ENCODE peak calls at places on chromosomes 5 and 9, in ten cellular contexts. One of them, this sample, is unnamed.

GRCh38 chr5:123012321-123012720 is 24.2 kb downstream of the PPIC start:
- DNase-seq in type B pancreatic cell: no peak
- DNase-seq in foreskin fibroblast: peak
- DNase-seq in stimulated activated CD8-positive, alpha-beta memory T cell treated with anti-CD3 and anti-CD28 coated beads, Interleukin-7, amount 100 ng/mL, for 1 hour: no peak
- DNase-seq in A549: no peak
- DNase-seq in stimulated activated naive CD8-positive, alpha-beta T cell treated with anti-CD3 and anti-CD28 coated beads, Interleukin-15, amount 100 ng/mL, for 72 hours: no peak
- DNase-seq in AML-193: no peak
- DNase-seq in naive thymus-derived CD4-positive, alpha-beta T cell: no peak
- DNase-seq in tibial artery: no peak
- DNase-seq in uterus: no peak
- DNase-seq in this sample: no peak

GRCh38 chr5:169577966-169578365 is 5.6 kb upstream of the SPDL1 start:
- DNase-seq in A549: peak
- DNase-seq in naive thymus-derived CD4-positive, alpha-beta T cell: no peak
- DNase-seq in stimulated activated CD8-positive, alpha-beta memory T cell treated with anti-CD3 and anti-CD28 coated beads, Interleukin-7, amount 100 ng/mL, for 1 hour: no peak
- DNase-seq in foreskin fibroblast: no peak
- DNase-seq in AML-193: no peak
- DNase-seq in stimulated activated naive CD8-positive, alpha-beta T cell treated with anti-CD3 and anti-CD28 coated beads, Interleukin-15, amount 100 ng/mL, for 72 hours: no peak
- DNase-seq in uterus: no peak
- DNase-seq in tibial artery: no peak
- DNase-seq in type B pancreatic cell: no peak
- DNase-seq in this sample: no peak

GRCh38 chr9:9362332-9362731 is 1250.5 kb downstream of the PTPRD start:
- DNase-seq in A549: no peak
- DNase-seq in type B pancreatic cell: no peak
- DNase-seq in tibial artery: no peak
- DNase-seq in stimulated activated CD8-positive, alpha-beta memory T cell treated with anti-CD3 and anti-CD28 coated beads, Interleukin-7, amount 100 ng/mL, for 1 hour: no peak
- DNase-seq in naive thymus-derived CD4-positive, alpha-beta T cell: no peak
- DNase-seq in foreskin fibroblast: no peak
- DNase-seq in uterus: no peak
- DNase-seq in AML-193: no peak
- DNase-seq in stimulated activated naive CD8-positive, alpha-beta T cell treated with anti-CD3 and anti-CD28 coated beads, Interleukin-15, amount 100 ng/mL, for 72 hours: no peak
- DNase-seq in this sample: no peak

GRCh38 chr9:133170716-133171115 is 7.0 kb upstream of the GBGT1 start:
- DNase-seq in stimulated activated naive CD8-positive, alpha-beta T cell treated with anti-CD3 and anti-CD28 coated beads, Interleukin-15, amount 100 ng/mL, for 72 hours: no peak
- DNase-seq in stimulated activated CD8-positive, alpha-beta memory T cell treated with anti-CD3 and anti-CD28 coated beads, Interleukin-7, amount 100 ng/mL, for 1 hour: no peak
- DNase-seq in uterus: no peak
- DNase-seq in foreskin fibroblast: no peak
- DNase-seq in AML-193: no peak
- DNase-seq in tibial artery: no peak
- DNase-seq in naive thymus-derived CD4-positive, alpha-beta T cell: no peak
- DNase-seq in type B pancreatic cell: no peak
- DNase-seq in A549: no peak
- DNase-seq in this sample: no peak

GRCh38 chr5:119112151-119112550 is 41.3 kb downstream of the DMXL1 start:
- DNase-seq in type B pancreatic cell: no peak
- DNase-seq in uterus: no peak
- DNase-seq in tibial artery: no peak
- DNase-seq in stimulated activated CD8-positive, alpha-beta memory T cell treated with anti-CD3 and anti-CD28 coated beads, Interleukin-7, amount 100 ng/mL, for 1 hour: no peak
- DNase-seq in foreskin fibroblast: no peak
- DNase-seq in naive thymus-derived CD4-positive, alpha-beta T cell: no peak
- DNase-seq in AML-193: no peak
- DNase-seq in stimulated activated naive CD8-positive, alpha-beta T cell treated with anti-CD3 and anti-CD28 coated beads, Interleukin-15, amount 100 ng/mL, for 72 hours: no peak
- DNase-seq in A549: no peak
- DNase-seq in this sample: no peak

GRCh38 chr5:1167728-1168709 is 33.4 kb upstream of the SLC6A19 start:
- DNase-seq in A549: peak
- DNase-seq in stimulated activated naive CD8-positive, alpha-beta T cell treated with anti-CD3 and anti-CD28 coated beads, Interleukin-15, amount 100 ng/mL, for 72 hours: peak
- DNase-seq in stimulated activated CD8-positive, alpha-beta memory T cell treated with anti-CD3 and anti-CD28 coated beads, Interleukin-7, amount 100 ng/mL, for 1 hour: peak
- DNase-seq in type B pancreatic cell: no peak
- DNase-seq in foreskin fibroblast: peak
- DNase-seq in naive thymus-derived CD4-positive, alpha-beta T cell: peak
- DNase-seq in tibial artery: no peak
- DNase-seq in uterus: peak
- DNase-seq in AML-193: peak
- DNase-seq in this sample: no peak

GRCh38 chr9:84315278-84315877 is 25.2 kb downstream of the SLC28A3 start:
- DNase-seq in uterus: peak
- DNase-seq in naive thymus-derived CD4-positive, alpha-beta T cell: peak
- DNase-seq in tibial artery: no peak
- DNase-seq in AML-193: peak
- DNase-seq in stimulated activated naive CD8-positive, alpha-beta T cell treated with anti-CD3 and anti-CD28 coated beads, Interleukin-15, amount 100 ng/mL, for 72 hours: peak
- DNase-seq in type B pancreatic cell: no peak
- DNase-seq in foreskin fibroblast: peak
- DNase-seq in A549: peak
- DNase-seq in stimulated activated CD8-positive, alpha-beta memory T cell treated with anti-CD3 and anti-CD28 coated beads, Interleukin-7, amount 100 ng/mL, for 1 hour: peak
- DNase-seq in this sample: no peak

GRCh38 chr5:132207783-132208182 is 19.9 kb downstream of the P4HA2 start:
- DNase-seq in uterus: no peak
- DNase-seq in stimulated activated CD8-positive, alpha-beta memory T cell treated with anti-CD3 and anti-CD28 coated beads, Interleukin-7, amount 100 ng/mL, for 1 hour: no peak
- DNase-seq in stimulated activated naive CD8-positive, alpha-beta T cell treated with anti-CD3 and anti-CD28 coated beads, Interleukin-15, amount 100 ng/mL, for 72 hours: no peak
- DNase-seq in foreskin fibroblast: no peak
- DNase-seq in naive thymus-derived CD4-positive, alpha-beta T cell: no peak
- DNase-seq in A549: no peak
- DNase-seq in AML-193: no peak
- DNase-seq in tibial artery: no peak
- DNase-seq in type B pancreatic cell: no peak
- DNase-seq in this sample: no peak

GRCh38 chr5:53826503-53826902 is 266.1 kb downstream of the NDUFS4 start:
- DNase-seq in type B pancreatic cell: no peak
- DNase-seq in A549: no peak
- DNase-seq in uterus: no peak
- DNase-seq in naive thymus-derived CD4-positive, alpha-beta T cell: no peak
- DNase-seq in tibial artery: no peak
- DNase-seq in stimulated activated naive CD8-positive, alpha-beta T cell treated with anti-CD3 and anti-CD28 coated beads, Interleukin-15, amount 100 ng/mL, for 72 hours: no peak
- DNase-seq in foreskin fibroblast: no peak
- DNase-seq in AML-193: no peak
- DNase-seq in stimulated activated CD8-positive, alpha-beta memory T cell treated with anti-CD3 and anti-CD28 coated beads, Interleukin-7, amount 100 ng/mL, for 1 hour: no peak
- DNase-seq in this sample: no peak

GRCh38 chr9:98940278-98940677 is 3.4 kb upstream of the COL15A1 start:
- DNase-seq in tibial artery: no peak
- DNase-seq in stimulated activated CD8-positive, alpha-beta memory T cell treated with anti-CD3 and anti-CD28 coated beads, Interleukin-7, amount 100 ng/mL, for 1 hour: no peak
- DNase-seq in uterus: no peak
- DNase-seq in naive thymus-derived CD4-positive, alpha-beta T cell: no peak
- DNase-seq in A549: no peak
- DNase-seq in type B pancreatic cell: no peak
- DNase-seq in AML-193: no peak
- DNase-seq in stimulated activated naive CD8-positive, alpha-beta T cell treated with anti-CD3 and anti-CD28 coated beads, Interleukin-15, amount 100 ng/mL, for 72 hours: no peak
- DNase-seq in foreskin fibroblast: no peak
- DNase-seq in this sample: no peak

GRCh38 chr9:68705636-68706578 is 867 bp downstream of the PIP5K1B start:
- DNase-seq in stimulated activated CD8-positive, alpha-beta memory T cell treated with anti-CD3 and anti-CD28 coated beads, Interleukin-7, amount 100 ng/mL, for 1 hour: no peak
- DNase-seq in uterus: no peak
- DNase-seq in A549: no peak
- DNase-seq in foreskin fibroblast: no peak
- DNase-seq in naive thymus-derived CD4-positive, alpha-beta T cell: no peak
- DNase-seq in type B pancreatic cell: no peak
- DNase-seq in stimulated activated naive CD8-positive, alpha-beta T cell treated with anti-CD3 and anti-CD28 coated beads, Interleukin-15, amount 100 ng/mL, for 72 hours: peak
- DNase-seq in tibial artery: peak
- DNase-seq in AML-193: peak
- DNase-seq in this sample: no peak

GRCh38 chr5:31827862-31828261 is 188.9 kb downstream of the PDZD2 start:
- DNase-seq in stimulated activated CD8-positive, alpha-beta memory T cell treated with anti-CD3 and anti-CD28 coated beads, Interleukin-7, amount 100 ng/mL, for 1 hour: no peak
- DNase-seq in type B pancreatic cell: no peak
- DNase-seq in stimulated activated naive CD8-positive, alpha-beta T cell treated with anti-CD3 and anti-CD28 coated beads, Interleukin-15, amount 100 ng/mL, for 72 hours: no peak
- DNase-seq in uterus: no peak
- DNase-seq in A549: no peak
- DNase-seq in naive thymus-derived CD4-positive, alpha-beta T cell: no peak
- DNase-seq in tibial artery: no peak
- DNase-seq in AML-193: no peak
- DNase-seq in foreskin fibroblast: peak
- DNase-seq in this sample: no peak

GRCh38 chr5:109739741-109740140 is 50.0 kb downstream of the MAN2A1 start:
- DNase-seq in tibial artery: no peak
- DNase-seq in foreskin fibroblast: no peak
- DNase-seq in naive thymus-derived CD4-positive, alpha-beta T cell: no peak
- DNase-seq in uterus: no peak
- DNase-seq in type B pancreatic cell: no peak
- DNase-seq in A549: no peak
- DNase-seq in stimulated activated naive CD8-positive, alpha-beta T cell treated with anti-CD3 and anti-CD28 coated beads, Interleukin-15, amount 100 ng/mL, for 72 hours: no peak
- DNase-seq in stimulated activated CD8-positive, alpha-beta memory T cell treated with anti-CD3 and anti-CD28 coated beads, Interleukin-7, amount 100 ng/mL, for 1 hour: no peak
- DNase-seq in AML-193: no peak
- DNase-seq in this sample: no peak

GRCh38 chr5:96885518-96886338 is 9.4 kb downstream of the ERAP2 start:
- DNase-seq in tibial artery: no peak
- DNase-seq in stimulated activated naive CD8-positive, alpha-beta T cell treated with anti-CD3 and anti-CD28 coated beads, Interleukin-15, amount 100 ng/mL, for 72 hours: no peak
- DNase-seq in A549: no peak
- DNase-seq in stimulated activated CD8-positive, alpha-beta memory T cell treated with anti-CD3 and anti-CD28 coated beads, Interleukin-7, amount 100 ng/mL, for 1 hour: no peak
- DNase-seq in foreskin fibroblast: no peak
- DNase-seq in naive thymus-derived CD4-positive, alpha-beta T cell: peak
- DNase-seq in type B pancreatic cell: no peak
- DNase-seq in uterus: no peak
- DNase-seq in AML-193: no peak
- DNase-seq in this sample: no peak

GRCh38 chr5:74576941-74577456 is 63.5 kb downstream of the ENC1 start:
- DNase-seq in foreskin fibroblast: peak
- DNase-seq in AML-193: no peak
- DNase-seq in tibial artery: no peak
- DNase-seq in A549: no peak
- DNase-seq in uterus: no peak
- DNase-seq in stimulated activated naive CD8-positive, alpha-beta T cell treated with anti-CD3 and anti-CD28 coated beads, Interleukin-15, amount 100 ng/mL, for 72 hours: peak
- DNase-seq in type B pancreatic cell: no peak
- DNase-seq in naive thymus-derived CD4-positive, alpha-beta T cell: peak
- DNase-seq in stimulated activated CD8-positive, alpha-beta memory T cell treated with anti-CD3 and anti-CD28 coated beads, Interleukin-7, amount 100 ng/mL, for 1 hour: no peak
- DNase-seq in this sample: no peak

GRCh38 chr9:91163441-91163772 is 198.3 kb downstream of the AUH start:
- DNase-seq in foreskin fibroblast: no peak
- DNase-seq in type B pancreatic cell: no peak
- DNase-seq in stimulated activated CD8-positive, alpha-beta memory T cell treated with anti-CD3 and anti-CD28 coated beads, Interleukin-7, amount 100 ng/mL, for 1 hour: no peak
- DNase-seq in naive thymus-derived CD4-positive, alpha-beta T cell: no peak
- DNase-seq in AML-193: no peak
- DNase-seq in uterus: no peak
- DNase-seq in A549: no peak
- DNase-seq in stimulated activated naive CD8-positive, alpha-beta T cell treated with anti-CD3 and anti-CD28 coated beads, Interleukin-15, amount 100 ng/mL, for 72 hours: no peak
- DNase-seq in tibial artery: no peak
- DNase-seq in this sample: peak

GRCh38 chr5:72066658-72067057 is 40.6 kb upstream of the MAP1B start:
- DNase-seq in AML-193: no peak
- DNase-seq in type B pancreatic cell: no peak
- DNase-seq in tibial artery: no peak
- DNase-seq in naive thymus-derived CD4-positive, alpha-beta T cell: no peak
- DNase-seq in uterus: no peak
- DNase-seq in A549: peak
- DNase-seq in stimulated activated CD8-positive, alpha-beta memory T cell treated with anti-CD3 and anti-CD28 coated beads, Interleukin-7, amount 100 ng/mL, for 1 hour: no peak
- DNase-seq in foreskin fibroblast: peak
- DNase-seq in stimulated activated naive CD8-positive, alpha-beta T cell treated with anti-CD3 and anti-CD28 coated beads, Interleukin-15, amount 100 ng/mL, for 72 hours: no peak
- DNase-seq in this sample: no peak

GRCh38 chr5:144275329-144275728 is 104.7 kb downstream of the KCTD16 start:
- DNase-seq in stimulated activated naive CD8-positive, alpha-beta T cell treated with anti-CD3 and anti-CD28 coated beads, Interleukin-15, amount 100 ng/mL, for 72 hours: no peak
- DNase-seq in naive thymus-derived CD4-positive, alpha-beta T cell: no peak
- DNase-seq in A549: no peak
- DNase-seq in foreskin fibroblast: no peak
- DNase-seq in uterus: no peak
- DNase-seq in tibial artery: no peak
- DNase-seq in type B pancreatic cell: no peak
- DNase-seq in stimulated activated CD8-positive, alpha-beta memory T cell treated with anti-CD3 and anti-CD28 coated beads, Interleukin-7, amount 100 ng/mL, for 1 hour: no peak
- DNase-seq in AML-193: no peak
- DNase-seq in this sample: no peak

GRCh38 chr9:93894691-93895079 is 60.5 kb downstream of the BARX1 start:
- DNase-seq in stimulated activated CD8-positive, alpha-beta memory T cell treated with anti-CD3 and anti-CD28 coated beads, Interleukin-7, amount 100 ng/mL, for 1 hour: no peak
- DNase-seq in tibial artery: peak
- DNase-seq in A549: no peak
- DNase-seq in type B pancreatic cell: peak
- DNase-seq in naive thymus-derived CD4-positive, alpha-beta T cell: no peak
- DNase-seq in AML-193: no peak
- DNase-seq in foreskin fibroblast: no peak
- DNase-seq in uterus: no peak
- DNase-seq in stimulated activated naive CD8-positive, alpha-beta T cell treated with anti-CD3 and anti-CD28 coated beads, Interleukin-15, amount 100 ng/mL, for 72 hours: no peak
- DNase-seq in this sample: no peak

GRCh38 chr5:54541823-54542783 is 24.5 kb downstream of the SNX18 start:
- DNase-seq in foreskin fibroblast: no peak
- DNase-seq in stimulated activated naive CD8-positive, alpha-beta T cell treated with anti-CD3 and anti-CD28 coated beads, Interleukin-15, amount 100 ng/mL, for 72 hours: no peak
- DNase-seq in A549: no peak
- DNase-seq in type B pancreatic cell: no peak
- DNase-seq in naive thymus-derived CD4-positive, alpha-beta T cell: no peak
- DNase-seq in AML-193: no peak
- DNase-seq in stimulated activated CD8-positive, alpha-beta memory T cell treated with anti-CD3 and anti-CD28 coated beads, Interleukin-7, amount 100 ng/mL, for 1 hour: no peak
- DNase-seq in uterus: no peak
- DNase-seq in tibial artery: no peak
- DNase-seq in this sample: no peak

GRCh38 chr9:93651521-93651950 is 75.2 kb downstream of the PHF2 start:
- DNase-seq in stimulated activated CD8-positive, alpha-beta memory T cell treated with anti-CD3 and anti-CD28 coated beads, Interleukin-7, amount 100 ng/mL, for 1 hour: no peak
- DNase-seq in naive thymus-derived CD4-positive, alpha-beta T cell: no peak
- DNase-seq in A549: no peak
- DNase-seq in stimulated activated naive CD8-positive, alpha-beta T cell treated with anti-CD3 and anti-CD28 coated beads, Interleukin-15, amount 100 ng/mL, for 72 hours: no peak
- DNase-seq in tibial artery: peak
- DNase-seq in AML-193: no peak
- DNase-seq in type B pancreatic cell: peak
- DNase-seq in uterus: peak
- DNase-seq in foreskin fibroblast: no peak
- DNase-seq in this sample: no peak

GRCh38 chr9:131237311-131237710 is 39.0 kb downstream of the FAM78A start:
- DNase-seq in uterus: no peak
- DNase-seq in A549: no peak
- DNase-seq in tibial artery: no peak
- DNase-seq in naive thymus-derived CD4-positive, alpha-beta T cell: no peak
- DNase-seq in stimulated activated CD8-positive, alpha-beta memory T cell treated with anti-CD3 and anti-CD28 coated beads, Interleukin-7, amount 100 ng/mL, for 1 hour: no peak
- DNase-seq in AML-193: no peak
- DNase-seq in foreskin fibroblast: no peak
- DNase-seq in stimulated activated naive CD8-positive, alpha-beta T cell treated with anti-CD3 and anti-CD28 coated beads, Interleukin-15, amount 100 ng/mL, for 72 hours: no peak
- DNase-seq in type B pancreatic cell: no peak
- DNase-seq in this sample: no peak

GRCh38 chr5:171450423-171451246 is 31.2 kb downstream of the FGF18 start:
- DNase-seq in type B pancreatic cell: no peak
- DNase-seq in uterus: peak
- DNase-seq in stimulated activated CD8-positive, alpha-beta memory T cell treated with anti-CD3 and anti-CD28 coated beads, Interleukin-7, amount 100 ng/mL, for 1 hour: no peak
- DNase-seq in foreskin fibroblast: peak
- DNase-seq in A549: no peak
- DNase-seq in naive thymus-derived CD4-positive, alpha-beta T cell: no peak
- DNase-seq in tibial artery: peak
- DNase-seq in stimulated activated naive CD8-positive, alpha-beta T cell treated with anti-CD3 and anti-CD28 coated beads, Interleukin-15, amount 100 ng/mL, for 72 hours: peak
- DNase-seq in AML-193: no peak
- DNase-seq in this sample: peak

GRCh38 chr5:180804129-180804601 is 1.6 kb upstream of the MGAT1 start:
- DNase-seq in type B pancreatic cell: no peak
- DNase-seq in uterus: no peak
- DNase-seq in A549: no peak
- DNase-seq in AML-193: no peak
- DNase-seq in naive thymus-derived CD4-positive, alpha-beta T cell: no peak
- DNase-seq in foreskin fibroblast: no peak
- DNase-seq in stimulated activated CD8-positive, alpha-beta memory T cell treated with anti-CD3 and anti-CD28 coated beads, Interleukin-7, amount 100 ng/mL, for 1 hour: no peak
- DNase-seq in tibial artery: peak
- DNase-seq in stimulated activated naive CD8-positive, alpha-beta T cell treated with anti-CD3 and anti-CD28 coated beads, Interleukin-15, amount 100 ng/mL, for 72 hours: no peak
- DNase-seq in this sample: no peak

GRCh38 chr5:1003296-1003937 is 5.2 kb upstream of the NKD2 start:
- DNase-seq in naive thymus-derived CD4-positive, alpha-beta T cell: peak
- DNase-seq in type B pancreatic cell: peak
- DNase-seq in AML-193: no peak
- DNase-seq in foreskin fibroblast: no peak
- DNase-seq in uterus: peak
- DNase-seq in tibial artery: no peak
- DNase-seq in A549: no peak
- DNase-seq in stimulated activated CD8-positive, alpha-beta memory T cell treated with anti-CD3 and anti-CD28 coated beads, Interleukin-7, amount 100 ng/mL, for 1 hour: no peak
- DNase-seq in stimulated activated naive CD8-positive, alpha-beta T cell treated with anti-CD3 and anti-CD28 coated beads, Interleukin-15, amount 100 ng/mL, for 72 hours: no peak
- DNase-seq in this sample: peak

GRCh38 chr9:114348261-114348905 is 18.7 kb downstream of the ORM2 start:
- DNase-seq in tibial artery: no peak
- DNase-seq in type B pancreatic cell: no peak
- DNase-seq in stimulated activated CD8-positive, alpha-beta memory T cell treated with anti-CD3 and anti-CD28 coated beads, Interleukin-7, amount 100 ng/mL, for 1 hour: no peak
- DNase-seq in AML-193: no peak
- DNase-seq in foreskin fibroblast: no peak
- DNase-seq in uterus: no peak
- DNase-seq in stimulated activated naive CD8-positive, alpha-beta T cell treated with anti-CD3 and anti-CD28 coated beads, Interleukin-15, amount 100 ng/mL, for 72 hours: no peak
- DNase-seq in naive thymus-derived CD4-positive, alpha-beta T cell: no peak
- DNase-seq in A549: no peak
- DNase-seq in this sample: no peak

GRCh38 chr9:127177682-127178265 is 55.3 kb upstream of the ANGPTL2 start:
- DNase-seq in stimulated activated CD8-positive, alpha-beta memory T cell treated with anti-CD3 and anti-CD28 coated beads, Interleukin-7, amount 100 ng/mL, for 1 hour: no peak
- DNase-seq in naive thymus-derived CD4-positive, alpha-beta T cell: no peak
- DNase-seq in foreskin fibroblast: no peak
- DNase-seq in tibial artery: peak
- DNase-seq in type B pancreatic cell: peak
- DNase-seq in A549: no peak
- DNase-seq in stimulated activated naive CD8-positive, alpha-beta T cell treated with anti-CD3 and anti-CD28 coated beads, Interleukin-15, amount 100 ng/mL, for 72 hours: no peak
- DNase-seq in AML-193: no peak
- DNase-seq in uterus: peak
- DNase-seq in this sample: no peak

GRCh38 chr5:115068239-115069086 is 101.2 kb downstream of the TRIM36 start:
- DNase-seq in naive thymus-derived CD4-positive, alpha-beta T cell: no peak
- DNase-seq in foreskin fibroblast: peak
- DNase-seq in stimulated activated CD8-positive, alpha-beta memory T cell treated with anti-CD3 and anti-CD28 coated beads, Interleukin-7, amount 100 ng/mL, for 1 hour: no peak
- DNase-seq in uterus: no peak
- DNase-seq in type B pancreatic cell: no peak
- DNase-seq in stimulated activated naive CD8-positive, alpha-beta T cell treated with anti-CD3 and anti-CD28 coated beads, Interleukin-15, amount 100 ng/mL, for 72 hours: peak
- DNase-seq in tibial artery: no peak
- DNase-seq in A549: peak
- DNase-seq in AML-193: no peak
- DNase-seq in this sample: no peak